ENCODE peak calls at places on chromosomes 16 and 17, in seven cellular contexts. One of them, this sample, is unnamed.
A peak's percentile ranks its signal among the peaks of the same experiment; 100 is the strongest.

GRCh38 chr16:49179714-49180330 is 101.8 kb downstream of the CBLN1 start:
- DNase-seq in D341Med: no peak
- DNase-seq in T-helper 9 cell: no peak
- DNase-seq in left cardiac atrium: no peak
- DNase-seq in activated T-helper 1 cell treated with anti-CD3 and anti-CD28 coated beads, Interleukin-12 subunit alpha, Interleukin-12 subunit beta, Interleukin-2, Interleukin-4 antibody, amounts not matched to agents 30 ng/mL and 10 ng/mL and 1 ng/mL, durations not matched to agents 14 hours and 24 hours and 36 hours: no peak
- DNase-seq in EL: no peak
- DNase-seq in MM.1S: no peak
- DNase-seq in this sample: no peak

GRCh38 chr16:27230562-27230991 is 27.3 kb downstream of the KDM8 start:
- DNase-seq in D341Med: no peak
- DNase-seq in T-helper 9 cell: peak; percentile 65
- DNase-seq in left cardiac atrium: peak; percentile 29
- DNase-seq in activated T-helper 1 cell treated with anti-CD3 and anti-CD28 coated beads, Interleukin-12 subunit alpha, Interleukin-12 subunit beta, Interleukin-2, Interleukin-4 antibody, amounts not matched to agents 30 ng/mL and 10 ng/mL and 1 ng/mL, durations not matched to agents 14 hours and 24 hours and 36 hours: peak; percentile 58
- DNase-seq in EL: no peak
- DNase-seq in MM.1S: peak; percentile 78
- DNase-seq in this sample: no peak

GRCh38 chr17:75872434-75873351 is 5.7 kb downstream of the TRIM47 start:
- DNase-seq in D341Med: no peak
- DNase-seq in T-helper 9 cell: peak; percentile 41
- DNase-seq in left cardiac atrium: peak; percentile 91
- DNase-seq in activated T-helper 1 cell treated with anti-CD3 and anti-CD28 coated beads, Interleukin-12 subunit alpha, Interleukin-12 subunit beta, Interleukin-2, Interleukin-4 antibody, amounts not matched to agents 30 ng/mL and 10 ng/mL and 1 ng/mL, durations not matched to agents 14 hours and 24 hours and 36 hours: peak; percentile 69
- DNase-seq in EL: peak; percentile 75
- DNase-seq in MM.1S: peak; percentile 69
- DNase-seq in this sample: peak; percentile 92

GRCh38 chr17:50111687-50112655 is 16.8 kb downstream of the PDK2 start:
- DNase-seq in D341Med: no peak
- DNase-seq in T-helper 9 cell: no peak
- DNase-seq in left cardiac atrium: peak; percentile 76
- DNase-seq in activated T-helper 1 cell treated with anti-CD3 and anti-CD28 coated beads, Interleukin-12 subunit alpha, Interleukin-12 subunit beta, Interleukin-2, Interleukin-4 antibody, amounts not matched to agents 30 ng/mL and 10 ng/mL and 1 ng/mL, durations not matched to agents 14 hours and 24 hours and 36 hours: no peak
- DNase-seq in EL: no peak
- DNase-seq in MM.1S: no peak
- DNase-seq in this sample: peak; percentile 84

GRCh38 chr16:64627781-64628180 is 494.1 kb downstream of the CDH11 start:
- DNase-seq in D341Med: peak; percentile 62
- DNase-seq in T-helper 9 cell: no peak
- DNase-seq in left cardiac atrium: peak; percentile 53
- DNase-seq in activated T-helper 1 cell treated with anti-CD3 and anti-CD28 coated beads, Interleukin-12 subunit alpha, Interleukin-12 subunit beta, Interleukin-2, Interleukin-4 antibody, amounts not matched to agents 30 ng/mL and 10 ng/mL and 1 ng/mL, durations not matched to agents 14 hours and 24 hours and 36 hours: no peak
- DNase-seq in EL: no peak
- DNase-seq in MM.1S: no peak
- DNase-seq in this sample: no peak

GRCh38 chr17:77654296-77654695 is 304.2 kb upstream of the TNRC6C start:
- DNase-seq in D341Med: no peak
- DNase-seq in T-helper 9 cell: no peak
- DNase-seq in left cardiac atrium: no peak
- DNase-seq in activated T-helper 1 cell treated with anti-CD3 and anti-CD28 coated beads, Interleukin-12 subunit alpha, Interleukin-12 subunit beta, Interleukin-2, Interleukin-4 antibody, amounts not matched to agents 30 ng/mL and 10 ng/mL and 1 ng/mL, durations not matched to agents 14 hours and 24 hours and 36 hours: no peak
- DNase-seq in EL: no peak
- DNase-seq in MM.1S: no peak
- DNase-seq in this sample: no peak

GRCh38 chr16:23952128-23953041 is 116.6 kb downstream of the PRKCB start:
- DNase-seq in D341Med: no peak
- DNase-seq in T-helper 9 cell: no peak
- DNase-seq in left cardiac atrium: no peak
- DNase-seq in activated T-helper 1 cell treated with anti-CD3 and anti-CD28 coated beads, Interleukin-12 subunit alpha, Interleukin-12 subunit beta, Interleukin-2, Interleukin-4 antibody, amounts not matched to agents 30 ng/mL and 10 ng/mL and 1 ng/mL, durations not matched to agents 14 hours and 24 hours and 36 hours: no peak
- DNase-seq in EL: peak; percentile 31
- DNase-seq in MM.1S: no peak
- DNase-seq in this sample: peak; percentile 68

GRCh38 chr16:52912565-52913173 is 140.0 kb downstream of the CHD9NB start:
- DNase-seq in D341Med: peak; percentile 70
- DNase-seq in T-helper 9 cell: no peak
- DNase-seq in left cardiac atrium: peak; percentile 56
- DNase-seq in activated T-helper 1 cell treated with anti-CD3 and anti-CD28 coated beads, Interleukin-12 subunit alpha, Interleukin-12 subunit beta, Interleukin-2, Interleukin-4 antibody, amounts not matched to agents 30 ng/mL and 10 ng/mL and 1 ng/mL, durations not matched to agents 14 hours and 24 hours and 36 hours: no peak
- DNase-seq in EL: peak; percentile 31
- DNase-seq in MM.1S: peak; percentile 41
- DNase-seq in this sample: peak; percentile 74

GRCh38 chr16:51408357-51408756 is 257.3 kb upstream of the SALL1 start:
- DNase-seq in D341Med: no peak
- DNase-seq in T-helper 9 cell: no peak
- DNase-seq in left cardiac atrium: no peak
- DNase-seq in activated T-helper 1 cell treated with anti-CD3 and anti-CD28 coated beads, Interleukin-12 subunit alpha, Interleukin-12 subunit beta, Interleukin-2, Interleukin-4 antibody, amounts not matched to agents 30 ng/mL and 10 ng/mL and 1 ng/mL, durations not matched to agents 14 hours and 24 hours and 36 hours: no peak
- DNase-seq in EL: peak; percentile 31
- DNase-seq in MM.1S: no peak
- DNase-seq in this sample: no peak